ENCODE peak calls at places on chromosomes 1 and 21, in nine cellular contexts. T is RKO; B is NB4; I is globus pallidus; S is M059J; Z is stimulated activated CD4-positive, alpha-beta T cell treated with anti-CD3 and anti-CD28 coated beads, Interleukin-4, amount 100 ng/mL, for 24 hours; E is glutamatergic neuron; D is activated CD8-positive, alpha-beta memory T cell treated with anti-CD3 and anti-CD28 coated beads for 1 hour; J is H4. O is an unnamed sample.

GRCh38 chr21:34887729-34888568 is 161.2 kb downstream of the RUNX1 start:
- DNase-seq in Z (peak), I (no peak), S (peak), E (peak), J (peak), B (peak), T (peak), D (peak), O (peak)

GRCh38 chr1:2099871-2100774 is 49.9 kb downstream of the PRKCZ start:
- DNase-seq in B (no peak), Z (no peak), S (no peak), D (no peak), J (no peak), T (no peak), I (no peak), E (peak), O (no peak)

GRCh38 chr1:94803517-94804441 is 16.4 kb upstream of the SLC44A3 start:
- DNase-seq in D (no peak), E (no peak), B (no peak), Z (no peak), I (peak), S (no peak), T (no peak), J (no peak), O (no peak)

GRCh38 chr1:94105957-94106529 is 14.9 kb downstream of the ABCA4 start:
- DNase-seq in B (peak), D (no peak), T (no peak), S (peak), J (peak), E (no peak), Z (no peak), I (peak), O (no peak)

GRCh38 chr1:85295006-85295431 is 18.6 kb upstream of the BCL10 start:
- DNase-seq in T (peak), Z (no peak), D (no peak), E (no peak), J (peak), I (no peak), S (peak), B (no peak), O (no peak)

GRCh38 chr21:36471254-36471723 is 8.6 kb downstream of the CLDN14 start:
- DNase-seq in E (no peak), S (peak), I (no peak), Z (no peak), J (peak), T (no peak), D (no peak), B (no peak), O (no peak)

GRCh38 chr21:41160036-41160435 is 7.9 kb upstream of the BACE2 start:
- DNase-seq in Z (no peak), B (no peak), T (no peak), S (no peak), E (no peak), J (no peak), I (no peak), D (no peak), O (no peak)

GRCh38 chr1:175871647-175872046 is 128.3 kb upstream of the TNR start:
- DNase-seq in Z (no peak), J (no peak), T (no peak), B (no peak), I (no peak), S (no peak), E (no peak), D (no peak), O (no peak)

GRCh38 chr1:1358433-1359201 is at the start of gene MXRA8:
- DNase-seq in B (no peak), D (no peak), S (no peak), Z (no peak), T (no peak), E (peak), J (peak), I (no peak), O (no peak)

GRCh38 chr1:44636711-44637589 is 37.3 kb downstream of the TMEM53 start:
- DNase-seq in S (peak), Z (no peak), I (no peak), D (no peak), B (no peak), J (no peak), E (peak), T (no peak), O (no peak)

GRCh38 chr1:215983680-215984079 is 416.6 kb downstream of the KCTD3 start:
- DNase-seq in B (no peak), T (no peak), I (no peak), S (no peak), E (no peak), J (no peak), Z (no peak), D (no peak), O (no peak)

GRCh38 chr21:39132248-39132647 is 51.0 kb downstream of the PSMG1 start:
- DNase-seq in E (no peak), J (no peak), I (no peak), B (no peak), T (no peak), Z (no peak), D (no peak), S (peak), O (no peak)

GRCh38 chr1:5502310-5503194 is 489.7 kb downstream of the NPHP4 start:
- DNase-seq in T (no peak), Z (no peak), J (no peak), S (peak), B (no peak), D (no peak), I (no peak), E (no peak), O (no peak)

GRCh38 chr1:212664409-212665199 is 35.0 kb downstream of the BATF3 start:
- DNase-seq in E (no peak), B (no peak), S (no peak), Z (no peak), T (no peak), I (no peak), J (no peak), D (no peak), O (no peak)

GRCh38 chr1:247448107-247448778 is 9.7 kb downstream of the OR2B11 start:
- DNase-seq in S (peak), E (peak), Z (peak), D (no peak), I (peak), J (peak), T (peak), B (no peak), O (no peak)

GRCh38 chr21:38661296-38662223 is 144.2 kb upstream of the ETS2 start:
- DNase-seq in D (no peak), S (peak), J (peak), B (peak), T (no peak), E (peak), Z (no peak), I (no peak), O (no peak)

O was measured in stimulated activated CD8-positive, alpha-beta memory T cell treated with anti-CD3 and anti-CD28 coated beads, Interleukin-4, amount 100 ng/mL, for 4 hours.